ENCODE peak calls at places on chromosomes 16 and 17, in eight cellular contexts. S, A, D, Y, U, C, K and P are unnamed samples.
A peak's percentile ranks its signal among the peaks of the same experiment; 100 is the strongest.

GRCh38 chr17:565506-565905 is 149.1 kb downstream of the VPS53 start:
- DNase-seq in C (no peak), D (no peak), S (no peak), U (no peak), K (no peak), A (no peak), Y (no peak), P (no peak)

GRCh38 chr16:69772560-69773254 is 10.6 kb downstream of the WWP2 start:
- DNase-seq in S (no peak), K (no peak), A (peak; percentile 33), Y (no peak), D (no peak), C (no peak), U (no peak), P (no peak)

GRCh38 chr17:39623356-39623950 is 3.3 kb upstream of the PPP1R1B start:
- DNase-seq in C (no peak), Y (peak; percentile 83), A (peak; percentile 50), S (peak; percentile 65), K (peak; percentile 73), U (peak; percentile 88), D (no peak), P (peak; percentile 82)

GRCh38 chr16:47538472-47538871 is 77.3 kb downstream of the PHKB start:
- DNase-seq in S (no peak), K (no peak), Y (no peak), U (no peak), C (no peak), A (no peak), D (no peak), P (no peak)

GRCh38 chr16:81261049-81261648 is 22.7 kb downstream of the BCO1 start:
- DNase-seq in A (no peak), U (no peak), S (no peak), K (no peak), C (no peak), Y (peak; percentile 2), D (no peak), P (no peak)

GRCh38 chr16:19410435-19411153 is 7.1 kb upstream of the TMC5 start:
- DNase-seq in S (no peak), U (no peak), Y (no peak), K (no peak), D (no peak), A (no peak), C (no peak), P (no peak)

GRCh38 chr17:77420804-77421634 is 280.2 kb downstream of the SEC14L1 start:
- DNase-seq in U (peak; percentile 92), A (peak; percentile 86), S (peak; percentile 79), K (peak; percentile 53), D (peak; percentile 54), C (no peak), Y (peak; percentile 40), P (peak; percentile 68)

GRCh38 chr16:12323007-12323699 is 346.6 kb downstream of the SNX29 start:
- DNase-seq in C (no peak), S (peak; percentile 42), Y (peak; percentile 69), K (no peak), U (no peak), D (no peak), A (no peak), P (peak; percentile 22)

GRCh38 chr16:61045931-61046330 is 990.3 kb downstream of the CDH8 start:
- DNase-seq in C (no peak), A (no peak), Y (no peak), U (no peak), K (no peak), D (no peak), S (no peak), P (no peak)

GRCh38 chr17:76125391-76125675 is 15.7 kb downstream of the FOXJ1 start:
- DNase-seq in U (no peak), D (no peak), C (no peak), K (no peak), Y (no peak), S (no peak), A (no peak), P (no peak)

GRCh38 chr17:36934759-36935630 is 2.3 kb upstream of the LHX1 start:
- DNase-seq in S (peak; percentile 30), C (no peak), K (no peak), U (no peak), A (no peak), Y (no peak), D (no peak), P (no peak)